ENCODE peak calls at places on chromosome 6, in eight cellular contexts. One of them, this sample, is unnamed. For H3K4me1 and H3K27me3, the result is how much of the 10 kb centered on the place peaks cover.

GRCh38 chr6:67594366-67594765 is 1040.7 kb upstream of the ADGRB3 start:
- DNase-seq in cardiac muscle cell: no peak
- DNase-seq in CD8-positive, alpha-beta T cell: no peak
- DNase-seq in GM23248: no peak
- DNase-seq in psoas muscle: no peak
- DNase-seq in HepG2: no peak
- DNase-seq in tibial artery: no peak
- DNase-seq in GM23338: no peak
- DNase-seq in this sample: no peak

GRCh38 chr6:21953831-21954801 is 342.7 kb downstream of the PRL start:
- DNase-seq in cardiac muscle cell: peak
- DNase-seq in CD8-positive, alpha-beta T cell: no peak
- DNase-seq in GM23248: peak
- DNase-seq in psoas muscle: no peak
- DNase-seq in HepG2: peak
- DNase-seq in tibial artery: no peak
- DNase-seq in GM23338: peak
- DNase-seq in this sample: no peak

GRCh38 chr6:157708933-157709332 is 114.1 kb upstream of the SNX9 start:
- DNase-seq in cardiac muscle cell: no peak
- DNase-seq in CD8-positive, alpha-beta T cell: no peak
- DNase-seq in GM23248: no peak
- DNase-seq in psoas muscle: no peak
- DNase-seq in HepG2: no peak
- DNase-seq in tibial artery: no peak
- DNase-seq in GM23338: peak
- DNase-seq in this sample: no peak

GRCh38 chr6:102582569-102582968 is 1189.1 kb downstream of the GRIK2 start:
- DNase-seq in cardiac muscle cell: no peak
- DNase-seq in CD8-positive, alpha-beta T cell: no peak
- DNase-seq in GM23248: no peak
- DNase-seq in psoas muscle: no peak
- DNase-seq in HepG2: no peak
- DNase-seq in tibial artery: no peak
- DNase-seq in GM23338: no peak
- DNase-seq in this sample: no peak

GRCh38 chr6:19502301-19502700 is 334.9 kb upstream of the ID4 start:
- DNase-seq in cardiac muscle cell: no peak
- DNase-seq in CD8-positive, alpha-beta T cell: no peak
- DNase-seq in GM23248: no peak
- DNase-seq in psoas muscle: no peak
- DNase-seq in HepG2: no peak
- DNase-seq in tibial artery: no peak
- DNase-seq in GM23338: no peak
- DNase-seq in this sample: no peak

GRCh38 chr6:19905584-19905983 is 68.4 kb downstream of the ID4 start:
- DNase-seq in cardiac muscle cell: no peak
- DNase-seq in CD8-positive, alpha-beta T cell: no peak
- DNase-seq in GM23248: no peak
- DNase-seq in psoas muscle: no peak
- DNase-seq in HepG2: no peak
- DNase-seq in tibial artery: no peak
- DNase-seq in GM23338: no peak
- DNase-seq in this sample: no peak

GRCh38 chr6:1678201-1678600 is 68.5 kb downstream of the FOXC1 start:
- DNase-seq in cardiac muscle cell: no peak
- DNase-seq in CD8-positive, alpha-beta T cell: no peak
- DNase-seq in GM23248: no peak
- DNase-seq in psoas muscle: no peak
- DNase-seq in HepG2: no peak
- DNase-seq in tibial artery: no peak
- DNase-seq in GM23338: peak
- DNase-seq in this sample: peak

GRCh38 chr6:129212081-129212480 is 329.1 kb downstream of the LAMA2 start:
- DNase-seq in cardiac muscle cell: no peak
- DNase-seq in CD8-positive, alpha-beta T cell: no peak
- DNase-seq in GM23248: peak
- DNase-seq in psoas muscle: no peak
- DNase-seq in HepG2: no peak
- DNase-seq in tibial artery: no peak
- DNase-seq in GM23338: no peak
- DNase-seq in this sample: no peak

GRCh38 chr6:45327956-45328522 is at the start of gene RUNX2:
- DNase-seq in cardiac muscle cell: peak
- DNase-seq in CD8-positive, alpha-beta T cell: no peak
- DNase-seq in GM23248: peak
- DNase-seq in psoas muscle: no peak
- DNase-seq in HepG2: no peak
- DNase-seq in tibial artery: no peak
- DNase-seq in GM23338: peak
- DNase-seq in this sample: no peak

GRCh38 chr6:109458774-109459531 is 3.4 kb upstream of the MICAL1 start:
- DNase-seq in cardiac muscle cell: no peak
- DNase-seq in CD8-positive, alpha-beta T cell: peak
- DNase-seq in GM23248: no peak
- DNase-seq in psoas muscle: no peak
- DNase-seq in HepG2: no peak
- DNase-seq in tibial artery: no peak
- DNase-seq in GM23338: no peak
- DNase-seq in this sample: no peak

GRCh38 chr6:31831350-31832215 is 4.0 kb downstream of the HSPA1B start:
- DNase-seq in cardiac muscle cell: no peak
- DNase-seq in CD8-positive, alpha-beta T cell: no peak
- DNase-seq in GM23248: peak
- DNase-seq in psoas muscle: no peak
- DNase-seq in HepG2: no peak
- DNase-seq in tibial artery: no peak
- DNase-seq in GM23338: no peak
- DNase-seq in this sample: peak

GRCh38 chr6:9412951-9413559 is 977.7 kb upstream of the SLC35B3 start:
- DNase-seq in cardiac muscle cell: peak
- DNase-seq in CD8-positive, alpha-beta T cell: no peak
- DNase-seq in GM23248: peak
- DNase-seq in psoas muscle: peak
- DNase-seq in HepG2: peak
- DNase-seq in tibial artery: no peak
- DNase-seq in GM23338: peak
- DNase-seq in this sample: no peak

GRCh38 chr6:106300020-106300772 is 25.4 kb downstream of the ATG5 start:
- DNase-seq in cardiac muscle cell: no peak
- DNase-seq in CD8-positive, alpha-beta T cell: no peak
- DNase-seq in GM23248: no peak
- DNase-seq in psoas muscle: no peak
- DNase-seq in HepG2: peak
- DNase-seq in tibial artery: no peak
- DNase-seq in GM23338: no peak
- DNase-seq in this sample: no peak

GRCh38 chr6:169810066-169810989 is 58.9 kb downstream of the ERMARD start:
- DNase-seq in cardiac muscle cell: no peak
- DNase-seq in CD8-positive, alpha-beta T cell: no peak
- DNase-seq in GM23248: no peak
- DNase-seq in psoas muscle: no peak
- DNase-seq in HepG2: peak
- DNase-seq in tibial artery: no peak
- DNase-seq in GM23338: peak
- DNase-seq in this sample: no peak

GRCh38 chr6:39808934-39809333 is 16.8 kb downstream of the DAAM2 start:
- DNase-seq in cardiac muscle cell: no peak
- DNase-seq in CD8-positive, alpha-beta T cell: no peak
- DNase-seq in GM23248: no peak
- DNase-seq in psoas muscle: no peak
- DNase-seq in HepG2: no peak
- DNase-seq in tibial artery: no peak
- DNase-seq in GM23338: no peak
- DNase-seq in this sample: no peak

GRCh38 chr6:40585661-40586269 is 1.4 kb downstream of the LRFN2 start:
- DNase-seq in cardiac muscle cell: no peak
- DNase-seq in CD8-positive, alpha-beta T cell: no peak
- DNase-seq in GM23248: no peak
- DNase-seq in psoas muscle: no peak
- DNase-seq in HepG2: no peak
- DNase-seq in tibial artery: no peak
- DNase-seq in GM23338: peak
- DNase-seq in this sample: no peak

GRCh38 chr6:87837444-87837843 is 135.4 kb upstream of the AKIRIN2 start:
- DNase-seq in cardiac muscle cell: no peak
- DNase-seq in CD8-positive, alpha-beta T cell: no peak
- DNase-seq in GM23248: no peak
- DNase-seq in psoas muscle: no peak
- DNase-seq in HepG2: no peak
- DNase-seq in tibial artery: no peak
- DNase-seq in GM23338: no peak
- DNase-seq in this sample: no peak

GRCh38 chr6:21396313-21396712 is 197.2 kb upstream of the SOX4 start:
- DNase-seq in cardiac muscle cell: no peak
- DNase-seq in CD8-positive, alpha-beta T cell: no peak
- DNase-seq in GM23248: peak
- DNase-seq in psoas muscle: no peak
- DNase-seq in HepG2: no peak
- DNase-seq in tibial artery: no peak
- DNase-seq in GM23338: no peak
- DNase-seq in this sample: no peak

GRCh38 chr6:77401231-77401630 is 62.1 kb downstream of the HTR1B start:
- DNase-seq in cardiac muscle cell: no peak
- DNase-seq in CD8-positive, alpha-beta T cell: no peak
- DNase-seq in GM23248: peak
- DNase-seq in psoas muscle: no peak
- DNase-seq in HepG2: no peak
- DNase-seq in tibial artery: no peak
- DNase-seq in GM23338: no peak
- DNase-seq in this sample: no peak

DNA sequence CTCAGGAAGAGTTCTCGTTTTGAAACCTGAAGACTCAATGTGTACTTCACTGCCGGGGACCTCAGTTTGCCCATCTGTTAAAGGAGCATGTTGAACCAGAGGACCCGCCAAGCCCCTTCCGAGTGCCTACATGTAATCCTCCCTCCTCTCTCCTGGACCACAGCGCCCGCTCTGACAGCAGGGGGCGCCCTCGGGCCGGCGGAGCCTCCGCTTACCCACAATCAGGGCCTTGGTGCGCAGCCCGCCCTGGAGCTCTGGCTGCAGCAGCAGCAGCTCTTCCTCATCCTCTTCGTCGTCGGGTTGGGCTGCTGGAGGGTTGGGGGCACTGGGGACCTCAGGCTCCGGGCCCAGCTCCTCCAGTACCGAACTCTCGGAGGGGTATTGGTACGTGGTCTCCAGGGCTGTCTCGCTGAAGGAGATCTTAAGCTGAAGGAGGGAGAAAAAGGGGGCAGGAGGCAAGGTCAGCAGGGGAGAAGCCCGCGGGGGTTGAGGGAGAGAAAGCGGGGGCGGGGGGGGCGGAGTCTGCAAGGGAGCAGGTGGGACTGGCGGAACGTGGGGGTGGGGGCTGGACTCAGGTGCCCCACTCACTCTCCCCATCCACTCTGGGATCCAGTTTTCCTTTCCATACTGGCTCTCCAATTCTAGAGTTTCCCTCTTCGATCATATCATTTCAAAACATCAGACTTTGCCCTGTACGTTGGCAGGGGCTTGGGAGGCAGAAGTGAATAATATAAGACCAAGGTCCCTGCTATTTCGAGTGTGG is 6.3 kb upstream of the DHX16 start:
- DNase-seq in cardiac muscle cell: peak
- DNase-seq in CD8-positive, alpha-beta T cell: peak
- DNase-seq in GM23248: peak
- DNase-seq in psoas muscle: peak
- DNase-seq in HepG2: peak
- DNase-seq in tibial artery: peak
- DNase-seq in GM23338: peak
- DNase-seq in this sample: peak
- H3K4me1 ChIP-seq in cardiac muscle cell: under half
- H3K4me1 ChIP-seq in CD8-positive, alpha-beta T cell: under half
- H3K4me1 ChIP-seq in GM23248: under half
- H3K4me1 ChIP-seq in psoas muscle: under half
- H3K4me1 ChIP-seq in HepG2: under half
- H3K4me1 ChIP-seq in tibial artery: half or more
- H3K4me1 ChIP-seq in GM23338: under half
- H3K4me1 ChIP-seq in this sample: under half

GRCh38 chr6:98848539-98849210 is 14.3 kb downstream of the POU3F2 start:
- DNase-seq in cardiac muscle cell: no peak
- DNase-seq in CD8-positive, alpha-beta T cell: no peak
- DNase-seq in GM23248: no peak
- DNase-seq in psoas muscle: no peak
- DNase-seq in HepG2: no peak
- DNase-seq in tibial artery: no peak
- DNase-seq in GM23338: no peak
- DNase-seq in this sample: no peak
- H3K27me3 ChIP-seq in cardiac muscle cell: half or more
- H3K27me3 ChIP-seq in CD8-positive, alpha-beta T cell: under half
- H3K27me3 ChIP-seq in GM23248: under half
- H3K27me3 ChIP-seq in psoas muscle: under half
- H3K27me3 ChIP-seq in HepG2: under half
- H3K27me3 ChIP-seq in tibial artery: under half
- H3K27me3 ChIP-seq in GM23338: half or more
- H3K27me3 ChIP-seq in this sample: under half

GRCh38 chr6:43635387-43636311 is at the start of gene MAD2L1BP:
- DNase-seq in cardiac muscle cell: peak
- DNase-seq in CD8-positive, alpha-beta T cell: peak
- DNase-seq in GM23248: peak
- DNase-seq in psoas muscle: peak
- DNase-seq in HepG2: peak
- DNase-seq in tibial artery: peak
- DNase-seq in GM23338: peak
- DNase-seq in this sample: peak

GRCh38 chr6:43629505-43630300 is 639 bp upstream of the GTPBP2 start:
- DNase-seq in cardiac muscle cell: peak
- DNase-seq in CD8-positive, alpha-beta T cell: peak
- DNase-seq in GM23248: peak
- DNase-seq in psoas muscle: peak
- DNase-seq in HepG2: peak
- DNase-seq in tibial artery: peak
- DNase-seq in GM23338: peak
- DNase-seq in this sample: peak

GRCh38 chr6:43636312-43636667 is 650 bp downstream of the MAD2L1BP start:
- DNase-seq in cardiac muscle cell: peak
- DNase-seq in CD8-positive, alpha-beta T cell: peak
- DNase-seq in GM23248: peak
- DNase-seq in psoas muscle: no peak
- DNase-seq in HepG2: no peak
- DNase-seq in tibial artery: no peak
- DNase-seq in GM23338: peak
- DNase-seq in this sample: no peak

GRCh38 chr6:43630980-43631619 is 2.0 kb upstream of the GTPBP2 start:
- DNase-seq in cardiac muscle cell: no peak
- DNase-seq in CD8-positive, alpha-beta T cell: no peak
- DNase-seq in GM23248: no peak
- DNase-seq in psoas muscle: no peak
- DNase-seq in HepG2: no peak
- DNase-seq in tibial artery: no peak
- DNase-seq in GM23338: no peak
- DNase-seq in this sample: no peak

GRCh38 chr6:43634702-43635303 is 837 bp upstream of the MAD2L1BP start:
- DNase-seq in cardiac muscle cell: no peak
- DNase-seq in CD8-positive, alpha-beta T cell: no peak
- DNase-seq in GM23248: no peak
- DNase-seq in psoas muscle: no peak
- DNase-seq in HepG2: no peak
- DNase-seq in tibial artery: no peak
- DNase-seq in GM23338: no peak
- DNase-seq in this sample: no peak
- H3K27ac ChIP-seq in cardiac muscle cell: no peak
- H3K27ac ChIP-seq in CD8-positive, alpha-beta T cell: no peak
- H3K27ac ChIP-seq in GM23248: no peak
- H3K27ac ChIP-seq in psoas muscle: peak
- H3K27ac ChIP-seq in HepG2: peak
- H3K27ac ChIP-seq in tibial artery: peak
- H3K27ac ChIP-seq in GM23338: peak
- H3K27ac ChIP-seq in this sample: no peak

GRCh38 chr6:25014375-25014774 is 78.6 kb upstream of the RIPOR2 start:
- DNase-seq in cardiac muscle cell: no peak
- DNase-seq in CD8-positive, alpha-beta T cell: no peak
- DNase-seq in GM23248: peak
- DNase-seq in psoas muscle: no peak
- DNase-seq in HepG2: no peak
- DNase-seq in tibial artery: no peak
- DNase-seq in GM23338: no peak
- DNase-seq in this sample: no peak
- H3K4me1 ChIP-seq in cardiac muscle cell: under half
- H3K4me1 ChIP-seq in CD8-positive, alpha-beta T cell: under half
- H3K4me1 ChIP-seq in GM23248: half or more
- H3K4me1 ChIP-seq in psoas muscle: under half
- H3K4me1 ChIP-seq in HepG2: under half
- H3K4me1 ChIP-seq in tibial artery: under half
- H3K4me1 ChIP-seq in GM23338: under half
- H3K4me1 ChIP-seq in this sample: under half

This sample was measured in right cardiac atrium.